ENCODE peak calls at places on chromosomes 16 and 17, in ten cellular contexts. P is GM23248, D is astrocyte, K is IMR-90, Q is fibroblast of lung, C is HCT116, E is MM.1S, O is neural progenitor cell, W is mammary epithelial cell, B is neuronal stem cell. V is an unnamed sample.

GRCh38 chr17:53765129-53765528 is 57.6 kb upstream of the KIF2B start:
- DNase-seq in W (no peak), P (no peak), K (no peak), O (no peak), D (no peak), Q (no peak), B (no peak), E (no peak), C (no peak), V (no peak)

GRCh38 chr16:69049146-69049545 is 56.3 kb upstream of the HAS3 start:
- DNase-seq in E (no peak), W (peak), D (peak), Q (peak), C (no peak), P (peak), K (peak), O (no peak), B (no peak), V (no peak)

GRCh38 chr16:14418795-14419225 is 211.2 kb downstream of the PARN start:
- DNase-seq in Q (no peak), E (no peak), D (no peak), P (no peak), C (no peak), B (no peak), O (no peak), K (no peak), W (no peak), V (no peak)

GRCh38 chr17:71115669-71115972 is 946.3 kb downstream of the KCNJ2 start:
- DNase-seq in W (no peak), B (no peak), E (no peak), P (peak), D (no peak), C (no peak), O (no peak), Q (no peak), K (peak), V (no peak)

GRCh38 chr16:20897253-20897896 is 2.8 kb downstream of the DCUN1D3 start:
- DNase-seq in E (no peak), O (no peak), P (peak), K (peak), W (peak), B (no peak), Q (peak), D (peak), C (no peak), V (peak)

GRCh38 chr16:65601781-65602180 is 479.9 kb upstream of the CDH11 start:
- DNase-seq in C (no peak), O (no peak), Q (peak), W (no peak), K (no peak), P (no peak), E (no peak), D (peak), B (no peak), V (no peak)

GRCh38 chr17:75010683-75011406 is 1.6 kb upstream of the MRPL58 start:
- DNase-seq in W (peak), B (no peak), C (no peak), E (no peak), Q (peak), O (no peak), K (peak), D (peak), P (peak), V (peak)

GRCh38 chr16:85995591-85996461 is 96.9 kb downstream of the IRF8 start:
- DNase-seq in Q (no peak), E (no peak), O (no peak), B (no peak), C (no peak), D (no peak), K (no peak), W (no peak), P (no peak), V (no peak)

GRCh38 chr16:31537362-31537921 is 9.7 kb downstream of the AHSP start:
- DNase-seq in B (no peak), O (peak), K (no peak), E (no peak), P (no peak), W (no peak), Q (no peak), D (no peak), C (no peak), V (no peak)

GRCh38 chr17:61496957-61497653 is 44.9 kb downstream of the TBX4 start:
- DNase-seq in W (no peak), C (no peak), K (no peak), P (no peak), B (no peak), D (no peak), O (no peak), E (no peak), Q (no peak), V (no peak)

GRCh38 chr16:85415196-85415988 is 197.7 kb upstream of the GSE1 start:
- DNase-seq in P (no peak), B (no peak), D (no peak), C (no peak), E (no peak), Q (no peak), O (no peak), W (no peak), K (no peak), V (no peak)

GRCh38 chr17:65936013-65936412 is 255.9 kb downstream of the CEP112 start:
- DNase-seq in O (no peak), K (peak), C (no peak), D (peak), W (peak), E (no peak), Q (peak), P (peak), B (no peak), V (no peak)

GRCh38 chr16:75372236-75372856 is 61.0 kb downstream of the CFDP1 start:
- DNase-seq in K (peak), O (no peak), Q (peak), C (no peak), P (peak), D (peak), B (no peak), W (no peak), E (no peak), V (no peak)

GRCh38 chr17:50834126-50834785 is 1.1 kb upstream of the WFIKKN2 start:
- DNase-seq in P (no peak), C (no peak), K (no peak), B (no peak), D (no peak), Q (no peak), E (no peak), O (no peak), W (no peak), V (no peak)

GRCh38 chr17:81212365-81212764 is 10.4 kb downstream of the CEP131 start:
- DNase-seq in Q (no peak), P (no peak), B (no peak), E (no peak), O (no peak), K (no peak), C (no peak), W (no peak), D (no peak), V (no peak)

GRCh38 chr17:9050801-9051401 is 29.6 kb downstream of the NTN1 start:
- DNase-seq in Q (peak), O (peak), C (peak), W (peak), K (no peak), D (peak), P (no peak), E (no peak), B (no peak), V (peak)

GRCh38 chr16:48684148-48684547 is 74.2 kb upstream of the N4BP1 start:
- DNase-seq in O (no peak), E (no peak), K (no peak), C (no peak), D (no peak), P (no peak), Q (no peak), B (no peak), W (no peak), V (no peak)

GRCh38 chr16:51624083-51624775 is 473.2 kb upstream of the SALL1 start:
- DNase-seq in W (peak), P (peak), C (no peak), B (no peak), E (no peak), Q (no peak), D (no peak), K (no peak), O (no peak), V (no peak)

GRCh38 chr16:27315333-27316037 is 1.7 kb downstream of the IL4R start:
- DNase-seq in P (peak), E (no peak), K (peak), Q (peak), D (peak), O (peak), W (peak), B (no peak), C (peak), V (peak)

GRCh38 chr16:27316038-27316680 is 2.4 kb downstream of the IL4R start:
- DNase-seq in Q (no peak), B (no peak), K (no peak), W (no peak), C (no peak), E (no peak), P (no peak), O (no peak), D (no peak), V (no peak)

GRCh38 chr16:27313422-27314160 is at the start of gene IL4R:
- DNase-seq in P (peak), K (peak), W (peak), O (peak), C (peak), Q (peak), D (peak), B (peak), E (peak), V (peak)

GRCh38 chr16:27314161-27314723 is 468 bp downstream of the IL4R start:
- DNase-seq in D (peak), O (no peak), B (no peak), P (peak), E (no peak), K (peak), Q (peak), C (peak), W (peak), V (peak)

GRCh38 chr16:27314986-27315332 is 1.2 kb downstream of the IL4R start:
- DNase-seq in E (no peak), P (no peak), W (no peak), Q (no peak), C (no peak), K (no peak), B (no peak), D (no peak), O (no peak), V (no peak)
- H3K9ac ChIP-seq in E (no peak), P (peak), W (peak), Q (peak), C (peak), K (peak), B (peak), D (peak), O (no peak), V (no peak)

GRCh38 chr17:39306509-39307212 is 80.9 kb upstream of the STAC2 start:
- DNase-seq in C (no peak), D (peak), B (no peak), Q (peak), O (no peak), E (peak), K (peak), W (no peak), P (peak), V (peak)
- H3K9ac ChIP-seq in C (no peak), D (peak), B (no peak), Q (no peak), O (no peak), E (peak), K (no peak), W (no peak), P (peak), V (no peak)

GRCh38 chr17:27824176-27824575 is 23.8 kb upstream of the NOS2 start:
- DNase-seq in P (no peak), W (peak), B (no peak), K (no peak), Q (no peak), C (no peak), D (no peak), E (no peak), O (no peak), V (no peak)

GRCh38 chr17:27824745-27825144 is 24.4 kb upstream of the NOS2 start:
- DNase-seq in P (no peak), C (no peak), Q (no peak), W (no peak), D (no peak), B (no peak), E (no peak), O (no peak), K (no peak), V (no peak)

GRCh38 chr17:27821318-27821717 is 21.0 kb upstream of the NOS2 start:
- DNase-seq in E (no peak), Q (no peak), W (no peak), K (no peak), O (no peak), D (no peak), C (no peak), B (no peak), P (no peak), V (no peak)

DNA sequence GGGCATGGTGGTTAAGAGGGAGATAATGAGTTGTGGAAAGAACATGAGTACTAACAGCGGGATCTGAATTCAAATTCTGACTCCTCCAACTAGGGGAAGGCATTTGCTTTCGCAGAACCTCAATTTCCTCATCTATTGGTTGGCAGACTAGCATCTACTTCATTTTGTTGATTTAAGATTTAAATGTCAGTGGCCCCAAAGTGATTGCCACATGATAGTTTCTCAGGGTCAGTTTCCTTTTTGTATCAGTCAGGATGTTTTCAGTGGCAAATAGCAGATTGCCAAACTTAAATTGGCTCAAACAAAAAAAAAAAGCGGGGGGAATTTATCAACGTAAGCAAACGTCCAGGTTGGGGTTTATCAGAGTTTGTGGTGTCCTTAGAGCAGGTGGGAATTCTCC is 25.1 kb upstream of the NOS2 start:
- DNase-seq in E (no peak), Q (no peak), O (no peak), B (no peak), D (no peak), K (no peak), P (no peak), W (no peak), C (no peak), V (no peak)
- H3K9ac ChIP-seq in E (no peak), Q (no peak), O (no peak), B (no peak), D (no peak), K (no peak), P (no peak), W (no peak), C (no peak), V (no peak)

GRCh38 chr16:10738231-10739077 is 5.2 kb upstream of the NUBP1 start:
- DNase-seq in Q (peak), O (no peak), W (peak), C (peak), B (no peak), D (peak), E (peak), P (peak), K (peak), V (peak)
- H3K9ac ChIP-seq in Q (no peak), O (no peak), W (no peak), C (peak), B (peak), D (peak), E (no peak), P (peak), K (no peak), V (peak)

GRCh38 chr17:1078062-1078711 is 81.3 kb downstream of the TIMM22 start:
- DNase-seq in B (no peak), C (no peak), O (no peak), E (no peak), K (no peak), D (no peak), Q (no peak), P (no peak), W (no peak), V (no peak)
- H3K9ac ChIP-seq in B (peak), C (no peak), O (no peak), E (peak), K (no peak), D (no peak), Q (no peak), P (no peak), W (no peak), V (no peak)

DNA sequence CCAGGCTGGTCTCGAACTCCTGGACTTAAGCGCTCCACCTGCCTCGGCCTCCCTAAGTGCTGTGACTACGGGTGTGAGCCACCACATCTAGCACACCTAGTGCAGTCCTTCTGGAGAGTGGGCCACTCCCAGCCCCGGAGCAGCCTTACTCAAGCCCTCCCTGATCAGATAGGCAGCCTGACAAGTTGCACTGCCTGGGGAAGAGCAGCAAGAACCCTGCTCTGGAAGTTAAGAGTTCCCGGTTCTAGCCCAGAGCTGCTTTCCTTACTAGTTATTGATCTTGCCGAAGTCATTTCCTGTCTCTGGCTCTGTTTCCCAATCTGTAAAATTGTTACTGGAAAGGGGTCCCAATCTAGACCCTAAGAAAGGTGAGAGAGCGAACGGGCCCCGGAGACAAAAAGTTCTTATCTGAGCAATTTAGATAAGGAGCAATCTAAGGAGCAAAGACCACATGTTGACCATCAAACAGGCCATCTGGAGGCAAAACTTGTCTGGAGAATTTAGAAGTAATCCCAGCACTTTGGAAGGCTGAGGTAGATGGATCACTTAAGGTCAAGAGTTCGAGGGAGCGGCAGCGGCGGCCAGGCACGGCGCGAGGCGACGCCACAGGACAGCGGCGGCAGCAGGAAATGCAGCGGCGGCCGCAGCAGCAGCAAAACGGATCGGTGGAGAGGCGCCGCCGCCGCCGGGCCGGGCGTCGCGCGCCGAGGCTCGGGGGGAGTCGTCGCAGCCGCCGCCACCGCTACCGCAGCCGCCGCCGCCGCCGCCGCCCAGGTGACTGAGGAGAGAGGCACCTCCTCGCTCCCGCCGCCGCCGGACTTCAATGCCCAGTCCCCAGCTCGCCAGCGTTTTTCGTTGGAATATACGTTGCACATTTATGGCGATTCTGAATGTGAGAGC is 4.3 kb upstream of the NAGLU start:
- DNase-seq in K (peak), D (no peak), O (peak), C (no peak), E (peak), W (peak), P (peak), B (no peak), Q (peak), V (peak)
- H3K9ac ChIP-seq in K (peak), D (peak), O (no peak), C (peak), E (no peak), W (no peak), P (peak), B (peak), Q (peak), V (no peak)

DNA sequence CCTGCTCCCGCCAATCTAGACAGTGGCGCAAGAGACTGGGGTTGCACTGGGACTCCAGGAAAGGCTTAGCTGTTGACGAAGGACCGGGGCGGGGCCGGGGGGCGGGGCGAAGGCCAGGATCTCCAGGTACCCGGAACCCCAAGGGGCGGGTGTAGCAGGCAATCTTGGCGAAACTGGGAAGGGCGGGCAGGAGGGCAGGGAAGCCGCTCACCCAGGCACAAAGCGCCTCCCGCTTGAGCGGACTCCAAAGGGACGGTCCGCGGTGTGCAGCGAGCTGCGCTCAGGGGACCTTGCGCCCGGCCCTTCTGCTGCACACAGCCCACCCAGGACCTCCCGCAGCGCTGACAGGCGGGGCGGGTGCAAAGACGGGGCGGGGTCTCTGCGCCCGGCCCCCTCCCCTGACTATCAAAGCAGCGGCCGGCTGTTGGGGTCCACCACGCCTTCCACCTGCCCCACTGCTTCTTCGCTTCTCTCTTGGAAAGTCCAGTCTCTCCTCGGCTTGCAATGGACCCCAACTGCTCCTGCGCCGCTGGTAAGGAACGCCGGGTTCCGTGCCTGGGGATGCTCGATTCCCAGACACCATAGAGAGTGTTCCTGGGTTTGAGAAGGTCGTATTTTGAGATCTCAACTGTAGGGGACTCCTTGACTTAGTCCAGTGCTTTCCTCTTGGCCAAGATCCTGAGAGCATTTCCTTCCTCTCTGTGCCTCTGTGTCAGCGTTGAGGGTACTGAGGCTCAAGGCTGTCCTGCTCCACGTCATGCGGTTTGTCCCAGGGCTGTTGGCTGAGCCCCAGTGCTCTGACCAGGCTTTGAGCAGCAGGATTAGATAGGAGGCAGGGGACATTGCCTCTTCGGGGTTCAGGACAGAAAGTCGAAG is at the start of gene MT1F:
- DNase-seq in O (peak), P (peak), W (peak), Q (peak), B (peak), E (peak), K (peak), C (peak), D (peak), V (peak)
- H3K9ac ChIP-seq in O (no peak), P (no peak), W (peak), Q (no peak), B (no peak), E (no peak), K (no peak), C (peak), D (peak), V (no peak)

GRCh38 chr17:1782171-1782567 is 20.3 kb downstream of the SERPINF1 start:
- DNase-seq in P (no peak), B (no peak), O (no peak), C (no peak), W (no peak), D (no peak), Q (no peak), K (no peak), E (no peak), V (no peak)

GRCh38 chr17:1785925-1786324 is 24.1 kb downstream of the SERPINF1 start:
- DNase-seq in W (no peak), E (no peak), D (no peak), B (no peak), P (no peak), K (no peak), O (no peak), C (no peak), Q (no peak), V (no peak)

GRCh38 chr17:1783834-1784611 is 22.2 kb downstream of the SERPINF1 start:
- DNase-seq in E (peak), W (peak), Q (peak), C (peak), K (peak), B (no peak), O (peak), P (peak), D (peak), V (peak)

GRCh38 chr17:1786708-1787107 is 24.8 kb downstream of the SERPINF1 start:
- DNase-seq in K (peak), P (no peak), W (no peak), D (no peak), C (no peak), B (no peak), Q (no peak), O (no peak), E (no peak), V (no peak)

GRCh38 chr17:1783271-1783670 is 21.4 kb downstream of the SERPINF1 start:
- DNase-seq in E (no peak), K (no peak), O (no peak), B (no peak), D (no peak), Q (no peak), C (no peak), P (peak), W (peak), V (no peak)
- H3K9ac ChIP-seq in E (no peak), K (peak), O (no peak), B (peak), D (peak), Q (peak), C (no peak), P (peak), W (peak), V (no peak)